ENCODE peak calls at places on chromosomes 12 and 14, in seven cellular contexts. N, V, U, L, E, F and X are unnamed samples.

GRCh38 chr12:105721051-105721825 is 390.7 kb downstream of the C12orf75 start:
- DNase-seq in F (no peak), N (no peak), V (no peak), U (no peak), E (peak; percentile 38), L (no peak), X (no peak)

GRCh38 chr14:93146119-93146518 is 30.4 kb upstream of the ITPK1 start:
- DNase-seq in V (no peak), L (no peak), U (no peak), N (no peak), F (no peak), E (no peak), X (no peak)

GRCh38 chr14:33780035-33780434 is 170.8 kb downstream of the EGLN3 start:
- DNase-seq in L (no peak), U (no peak), F (no peak), E (no peak), N (no peak), V (no peak), X (no peak)

GRCh38 chr12:64083285-64084210 is 138.5 kb downstream of the KICS2 start:
- DNase-seq in V (no peak), E (no peak), U (peak; percentile 37), F (no peak), N (no peak), L (no peak), X (peak; percentile 95)

GRCh38 chr14:21041676-21042433 is at the start of gene RNASE7:
- DNase-seq in V (no peak), N (no peak), F (no peak), L (peak; percentile 17), E (no peak), U (no peak), X (peak; percentile 54)

GRCh38 chr12:85309180-85309579 is 29.2 kb downstream of the ALX1 start:
- DNase-seq in U (no peak), L (no peak), N (no peak), E (no peak), F (no peak), V (no peak), X (no peak)

GRCh38 chr14:71290960-71291466 is 383.8 kb downstream of the PCNX1 start:
- DNase-seq in V (no peak), F (peak; percentile 31), E (peak; percentile 58), L (peak; percentile 3), U (no peak), N (peak; percentile 7), X (peak; percentile 93)

GRCh38 chr14:89618821-89619551 is 202.0 kb upstream of the FOXN3 start:
- DNase-seq in U (peak; percentile 96), E (no peak), L (no peak), F (peak; percentile 12), V (peak; percentile 84), N (peak; percentile 38), X (peak; percentile 67)

GRCh38 chr12:49233842-49234526 is 30.9 kb upstream of the TUBA1C start:
- DNase-seq in F (no peak), N (no peak), V (no peak), E (peak; percentile 35), U (no peak), L (peak; percentile 87), X (no peak)

GRCh38 chr14:24132061-24132685 is 1.7 kb downstream of the FITM1 start:
- DNase-seq in E (no peak), F (no peak), V (no peak), N (no peak), U (no peak), L (no peak), X (no peak)

GRCh38 chr12:4434299-4434698 is 11.3 kb downstream of the FGF6 start:
- DNase-seq in E (no peak), N (no peak), L (no peak), F (no peak), V (no peak), U (no peak), X (no peak)

GRCh38 chr14:54789166-54789565 is 113.5 kb downstream of the GCH1 start:
- DNase-seq in F (no peak), L (no peak), N (no peak), E (no peak), U (no peak), V (no peak), X (no peak)

GRCh38 chr14:31449971-31450610 is 7.2 kb downstream of the DTD2 start:
- DNase-seq in N (peak; percentile 33), U (peak; percentile 65), V (no peak), F (peak; percentile 68), L (peak; percentile 28), E (no peak), X (peak; percentile 41)

GRCh38 chr14:31166271-31166561 is 41.4 kb downstream of the HECTD1 start:
- DNase-seq in E (no peak), N (no peak), F (no peak), L (no peak), U (no peak), V (no peak), X (no peak)

GRCh38 chr14:23535943-23536342 is 15.6 kb downstream of the ZFHX2 start:
- DNase-seq in N (no peak), V (no peak), U (no peak), E (no peak), F (no peak), L (no peak), X (no peak)

GRCh38 chr12:8822298-8822697 is at the start of gene A2ML1:
- DNase-seq in N (no peak), U (no peak), L (no peak), F (no peak), E (no peak), V (no peak), X (no peak)

GRCh38 chr14:101457936-101458535 is 103.3 kb upstream of the DIO3 start:
- DNase-seq in N (no peak), U (no peak), V (peak; percentile 68), F (no peak), E (no peak), L (no peak), X (no peak)

GRCh38 chr14:102574840-102575478 is 17.5 kb upstream of the RCOR1 start:
- DNase-seq in U (no peak), E (no peak), F (peak; percentile 82), N (no peak), L (peak; percentile 52), V (no peak), X (no peak)

DNA sequence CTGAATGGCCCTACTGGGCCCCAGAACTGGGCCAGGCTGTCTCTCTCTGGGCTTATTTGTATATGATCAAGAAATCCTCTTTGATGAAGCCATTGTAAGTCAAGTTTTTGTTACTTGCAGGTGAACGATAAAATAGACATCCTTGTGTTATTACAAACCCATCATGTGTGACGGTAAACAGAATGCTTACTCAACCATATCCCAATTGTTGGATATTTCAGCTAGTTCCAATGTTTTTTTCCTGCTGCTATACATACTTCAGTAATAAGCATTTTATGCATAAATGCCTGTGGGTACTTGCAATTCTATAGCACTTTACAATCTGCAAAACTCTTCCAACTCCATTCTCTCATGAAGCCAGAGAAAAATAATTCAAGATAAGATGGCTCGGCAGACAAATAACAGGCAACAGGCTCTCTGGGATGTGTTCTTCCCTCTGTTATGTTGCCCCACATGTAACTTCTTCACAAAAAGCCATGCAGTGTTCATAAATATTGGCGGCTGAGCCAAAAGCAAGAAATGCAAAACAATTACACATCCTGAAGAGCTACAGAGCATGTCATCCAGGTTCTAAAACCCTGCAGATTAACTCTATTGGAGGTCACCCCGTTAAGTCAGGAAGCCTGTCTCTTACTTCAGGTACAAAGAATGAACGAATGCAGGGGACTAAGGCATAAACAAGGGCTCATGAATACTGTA is 69.4 kb downstream of the CLMN start:
- DNase-seq in E (no peak), L (no peak), N (no peak), U (no peak), F (no peak), V (no peak), X (no peak)
- TF ChIP-seq RFX5 in E (no peak), L (no peak), N (no peak), U (no peak), F (no peak), V (no peak), X (no peak)

GRCh38 chr12:31362759-31363415 is 36.9 kb upstream of the SINHCAF start:
- DNase-seq in L (peak; percentile 62), U (no peak), V (peak; percentile 58), E (peak; percentile 46), N (no peak), F (peak; percentile 35), X (no peak)
- TF ChIP-seq RFX5 in L (no peak), U (no peak), V (no peak), E (peak; percentile 20), N (no peak), F (no peak), X (no peak)

DNA sequence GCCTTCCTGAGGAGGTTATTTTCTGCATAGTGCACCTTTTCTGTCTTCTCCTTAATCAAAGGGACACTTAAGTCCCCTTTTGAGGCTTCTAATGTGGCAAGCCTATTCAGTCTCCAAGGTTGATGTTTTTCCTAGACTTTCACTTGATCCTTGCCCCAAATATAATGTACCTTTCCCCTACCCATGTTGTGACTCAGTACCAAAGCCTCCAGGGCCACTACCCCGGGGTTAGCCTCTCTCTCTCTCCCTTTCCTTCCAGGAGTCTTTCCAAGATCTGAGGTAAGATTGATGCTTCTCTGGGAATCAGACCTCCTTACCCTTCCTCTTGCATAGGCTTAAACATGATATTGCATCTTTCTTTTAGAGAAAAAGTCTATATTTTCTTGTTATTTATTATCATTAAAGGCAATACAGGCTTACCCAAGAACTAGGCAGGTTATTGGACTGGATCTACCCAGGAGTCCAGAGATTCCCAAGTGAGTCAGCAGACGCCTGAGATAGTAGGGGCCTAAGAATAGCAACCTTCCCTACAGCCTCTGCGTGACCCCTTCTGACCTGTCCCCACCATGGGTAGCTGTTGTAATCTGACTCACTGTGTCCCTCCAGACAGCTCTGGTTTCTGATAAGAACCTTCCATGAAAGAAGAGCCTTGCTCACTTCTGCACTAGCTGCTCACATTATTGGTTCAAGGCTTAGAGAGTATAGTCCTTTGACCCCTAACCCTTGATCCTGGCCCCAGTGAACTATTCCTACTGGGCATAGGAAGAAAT is 172.9 kb downstream of the ZFP36L1 start:
- DNase-seq in F (peak; percentile 71), V (no peak), N (no peak), U (no peak), E (no peak), L (peak; percentile 92), X (peak; percentile 73)
- TF ChIP-seq RFX5 in F (no peak), V (no peak), N (no peak), U (no peak), E (no peak), L (no peak), X (no peak)

DNA sequence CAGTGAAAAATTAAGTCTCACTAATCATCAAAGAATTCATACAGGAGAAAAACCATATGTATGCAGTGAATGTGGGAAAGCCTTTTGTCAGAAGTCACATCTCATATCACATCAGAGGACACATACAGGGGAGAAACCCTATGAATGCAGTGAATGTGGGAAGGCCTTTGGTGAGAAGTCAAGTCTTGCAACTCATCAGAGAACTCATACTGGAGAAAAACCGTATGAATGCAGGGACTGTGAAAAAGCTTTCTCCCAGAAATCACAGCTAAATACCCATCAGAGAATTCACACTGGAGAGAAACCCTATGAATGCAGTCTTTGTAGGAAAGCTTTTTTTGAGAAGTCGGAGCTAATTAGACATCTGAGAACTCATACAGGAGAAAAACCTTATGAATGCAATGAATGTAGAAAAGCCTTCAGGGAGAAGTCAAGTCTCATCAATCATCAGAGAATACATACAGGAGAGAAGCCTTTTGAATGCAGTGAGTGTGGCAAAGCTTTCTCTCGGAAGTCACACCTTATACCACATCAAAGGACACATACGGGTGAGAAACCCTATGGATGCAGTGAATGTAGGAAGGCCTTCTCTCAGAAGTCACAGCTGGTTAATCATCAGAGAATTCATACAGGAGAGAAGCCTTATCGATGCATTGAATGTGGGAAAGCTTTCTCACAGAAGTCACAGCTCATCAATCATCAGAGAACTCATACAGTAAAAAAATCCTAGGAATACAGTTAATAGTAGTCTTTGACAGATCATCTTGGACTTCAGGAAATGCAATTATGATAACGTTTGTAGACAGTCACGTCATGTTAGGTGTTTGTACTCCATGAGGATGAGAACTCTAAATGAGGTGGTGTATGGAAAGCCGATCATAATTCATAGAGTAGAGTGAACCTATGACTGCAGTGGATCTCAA is 21.2 kb downstream of the ZNF84 start:
- DNase-seq in F (no peak), N (no peak), U (no peak), L (no peak), E (no peak), V (no peak), X (peak; percentile 2)
- TF ChIP-seq RFX5 in F (no peak), N (no peak), U (no peak), L (no peak), E (no peak), V (no peak), X (no peak)